ENCODE peak calls at places on chromosomes 12 and 14, in nine cellular contexts. G is breast epithelium, T is SJSA1, K is tibial artery, P is neural progenitor cell, D is ascending aorta, R is mesendoderm, A is lower lobe of right lung, M is heart left ventricle. C is an unnamed sample.

GRCh38 chr14:100824156-100824555 is 1.8 kb upstream of the MEG3 start:
- DNase-seq in G (no peak), T (no peak), K (no peak), P (peak; percentile 11), D (no peak), R (peak; percentile 40), A (no peak), M (peak; percentile 74), C (peak; percentile 41)

GRCh38 chr12:80441921-80442320 is 2.1 kb upstream of the PTPRQ start:
- DNase-seq in G (no peak), T (no peak), K (no peak), P (no peak), D (no peak), R (no peak), A (no peak), M (no peak), C (no peak)

GRCh38 chr14:36659010-36659821 is 2.4 kb upstream of the PAX9 start:
- DNase-seq in G (no peak), T (no peak), K (no peak), P (peak; percentile 23), D (no peak), R (no peak), A (no peak), M (no peak), C (no peak)

GRCh38 chr12:116319316-116319715 is 41.8 kb upstream of the MED13L start:
- DNase-seq in G (no peak), T (no peak), K (no peak), P (no peak), D (no peak), R (no peak), A (no peak), M (no peak), C (no peak)

GRCh38 chr14:52801014-52801708 is 9.8 kb upstream of the GNPNAT1 start:
- DNase-seq in G (no peak), T (peak; percentile 65), K (no peak), P (no peak), D (peak; percentile 32), R (peak; percentile 40), A (no peak), M (no peak), C (no peak)

GRCh38 chr12:132379996-132380395 is 50.6 kb upstream of the GALNT9 start:
- DNase-seq in G (no peak), T (no peak), K (no peak), P (no peak), D (no peak), R (no peak), A (no peak), M (no peak), C (peak; percentile 58)

GRCh38 chr14:102584871-102585869 is 7.3 kb upstream of the RCOR1 start:
- DNase-seq in G (no peak), T (no peak), K (no peak), P (peak; percentile 95), D (no peak), R (peak; percentile 97), A (peak; percentile 40), M (no peak), C (peak; percentile 22)

GRCh38 chr12:93784339-93785086 is 107.3 kb downstream of the CRADD start:
- DNase-seq in G (peak; percentile 80), T (no peak), K (peak; percentile 76), P (peak; percentile 72), D (no peak), R (peak; percentile 54), A (no peak), M (no peak), C (peak; percentile 87)

GRCh38 chr14:104592292-104592672 is 12.3 kb downstream of the TMEM179 start:
- DNase-seq in G (no peak), T (no peak), K (no peak), P (no peak), D (no peak), R (no peak), A (no peak), M (no peak), C (no peak)

GRCh38 chr14:100989924-100990323 is 86.4 kb upstream of the RTL1 start:
- DNase-seq in G (no peak), T (no peak), K (no peak), P (no peak), D (no peak), R (no peak), A (no peak), M (no peak), C (no peak)

GRCh38 chr14:94547726-94548125 is 13.5 kb upstream of the SERPINA4 start:
- DNase-seq in G (no peak), T (no peak), K (no peak), P (no peak), D (no peak), R (no peak), A (no peak), M (no peak), C (no peak)

GRCh38 chr12:114316076-114316475 is 89.9 kb downstream of the TBX5 start:
- DNase-seq in G (no peak), T (peak; percentile 46), K (no peak), P (no peak), D (no peak), R (peak; percentile 33), A (no peak), M (no peak), C (no peak)

GRCh38 chr12:111368684-111369495 is at the start of gene PHETA1:
- DNase-seq in G (peak; percentile 86), T (peak; percentile 92), K (peak; percentile 97), P (peak; percentile 94), D (peak; percentile 56), R (peak; percentile 86), A (peak; percentile 96), M (peak; percentile 97), C (peak; percentile 90)

GRCh38 chr14:106883218-106883692 is 1356.9 kb downstream of the TMEM121 start:
- DNase-seq in G (no peak), T (no peak), K (peak; percentile 67), P (no peak), D (no peak), R (peak; percentile 21), A (no peak), M (no peak), C (peak; percentile 44)

GRCh38 chr14:24368562-24369252 is 723 bp downstream of the NFATC4 start:
- DNase-seq in G (peak; percentile 56), T (peak; percentile 71), K (peak; percentile 81), P (peak; percentile 91), D (no peak), R (peak; percentile 57), A (peak; percentile 57), M (peak; percentile 78), C (peak; percentile 66)

GRCh38 chr14:58914271-58914855 is 274.1 kb upstream of the DAAM1 start:
- DNase-seq in G (no peak), T (no peak), K (no peak), P (peak; percentile 7), D (no peak), R (no peak), A (no peak), M (no peak), C (no peak)

GRCh38 chr14:98580131-98580678 is 691.8 kb downstream of the BCL11B start:
- DNase-seq in G (no peak), T (no peak), K (no peak), P (peak; percentile 67), D (no peak), R (peak; percentile 45), A (no peak), M (no peak), C (peak; percentile 14)

GRCh38 chr14:61342486-61342885 is 21.1 kb downstream of the PRKCH start:
- DNase-seq in G (peak; percentile 32), T (no peak), K (no peak), P (no peak), D (no peak), R (no peak), A (no peak), M (no peak), C (no peak)
- H3K27ac ChIP-seq in G (peak overlapping the region; percentile 80), T (no peak overlapping the region), K (no peak overlapping the region), P (no peak overlapping the region), D (peak overlapping the region; percentile 10), R (no peak overlapping the region), A (peak overlapping the region; percentile 83), M (no peak overlapping the region), C (no peak overlapping the region)

DNA sequence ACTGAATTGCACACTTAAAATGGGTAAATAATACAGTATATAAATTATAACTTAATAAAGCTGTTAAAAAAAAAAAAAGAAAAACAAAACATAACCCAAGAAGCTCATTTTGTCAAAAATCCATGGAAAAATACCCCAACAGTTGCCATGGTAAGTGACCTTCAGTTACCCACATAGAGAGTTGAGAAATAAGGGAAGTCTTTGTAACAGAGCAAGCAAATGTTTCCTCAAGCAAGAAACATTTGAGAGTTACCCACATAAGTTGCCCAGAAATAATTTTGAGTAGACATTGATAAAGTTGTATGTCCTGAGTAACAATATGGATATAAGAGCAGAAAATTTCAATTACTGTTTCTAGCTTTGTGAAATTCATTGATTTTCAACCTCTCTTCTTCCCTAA is 227.4 kb downstream of the CCDC59 start:
- DNase-seq in G (no peak), T (no peak), K (no peak), P (no peak), D (no peak), R (no peak), A (no peak), M (no peak), C (no peak)
- H3K4me3 ChIP-seq in G (no peak overlapping the region), T (no peak overlapping the region), K (no peak overlapping the region), P (no peak overlapping the region), D (no peak overlapping the region), R (no peak overlapping the region), A (no peak overlapping the region), M (no peak overlapping the region), C (no peak overlapping the region)

DNA sequence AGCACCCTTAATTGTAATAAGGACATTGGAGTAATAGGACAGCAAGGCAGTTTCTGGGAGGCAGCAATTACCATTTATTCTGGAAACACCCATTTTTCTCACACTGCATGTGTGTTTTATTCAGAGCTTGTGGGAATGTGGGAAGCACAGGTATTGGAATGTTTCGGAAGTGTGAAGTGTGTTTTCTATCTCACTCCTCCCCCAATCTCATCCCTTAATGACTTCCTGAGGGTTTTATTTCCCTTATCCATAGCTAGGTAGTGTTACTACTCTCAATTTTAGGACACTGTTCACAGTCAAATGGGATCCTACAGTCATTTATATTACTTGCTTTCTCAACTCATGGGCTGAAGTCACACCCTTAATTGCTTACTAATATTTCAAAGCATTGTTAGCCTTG is 20.3 kb downstream of the PCBP2 start:
- DNase-seq in G (no peak), T (no peak), K (no peak), P (no peak), D (no peak), R (no peak), A (no peak), M (no peak), C (no peak)
- H3K36me3 ChIP-seq in G (peaks cover 12% of the 10 kb centered on the region), T (peaks cover 99% of the 10 kb centered on the region), K (peaks cover 97% of the 10 kb centered on the region), P (peaks cover 47% of the 10 kb centered on the region), D (peaks cover 88% of the 10 kb centered on the region), R (peaks cover 36% of the 10 kb centered on the region), A (peaks cover 100% of the 10 kb centered on the region), M (peaks cover 100% of the 10 kb centered on the region), C (peaks cover 98% of the 10 kb centered on the region)

GRCh38 chr12:118103231-118103600 is 595 bp downstream of the VSIG10 start:
- DNase-seq in G (no peak), T (peak; percentile 42), K (no peak), P (no peak), D (no peak), R (peak; percentile 69), A (no peak), M (no peak), C (peak; percentile 47)
- H3K27ac ChIP-seq in G (peak overlapping the region; percentile 71), T (peak overlapping the region; percentile 17), K (peak overlapping the region; percentile 80), P (no peak overlapping the region), D (peak overlapping the region; percentile 74), R (peak overlapping the region; percentile 96), A (peak overlapping the region; percentile 85), M (peak overlapping the region; percentile 83), C (peak overlapping the region; percentile 65)